ENCODE peak calls at places on chromosomes 12 and 14, in ten cellular contexts. E is cardiac muscle cell; K is A549; U is kidney tubule cell; H is WERI-Rb-1; T is HEK293T; M is GM03348; D is activated CD4-positive, alpha-beta T cell treated with anti-CD3 and anti-CD28 coated beads for 48 hours; O is GM20000; X is T-helper 2 cell. I is an unnamed sample.

GRCh38 chr14:75431827-75432226 is 4.0 kb downstream of the JDP2 start:
- DNase-seq in K (no peak), E (no peak), T (no peak), O (no peak), M (no peak), X (no peak), H (no peak), U (no peak), D (no peak), I (no peak)

GRCh38 chr12:126708492-126708896 is 1558.5 kb upstream of the TMEM132C start:
- DNase-seq in D (peak), X (no peak), K (no peak), U (no peak), T (no peak), H (no peak), E (peak), M (no peak), O (no peak), I (no peak)

GRCh38 chr12:17369556-17369955 is 720.4 kb downstream of the RERGL start:
- DNase-seq in O (no peak), X (no peak), H (no peak), T (no peak), M (no peak), E (no peak), U (no peak), K (no peak), D (no peak), I (no peak)

GRCh38 chr12:106317406-106318082 is 15.0 kb downstream of the TCP11L2 start:
- DNase-seq in M (no peak), E (no peak), O (no peak), H (no peak), K (no peak), X (no peak), D (no peak), T (no peak), U (no peak), I (no peak)

GRCh38 chr12:43273467-43273866 is 278.5 kb downstream of the ADAMTS20 start:
- DNase-seq in D (no peak), U (peak), X (no peak), K (no peak), O (no peak), H (no peak), E (no peak), M (no peak), T (no peak), I (no peak)

GRCh38 chr14:57961793-57962075 is 95.8 kb upstream of the SLC35F4 start:
- DNase-seq in K (no peak), M (no peak), E (no peak), X (no peak), D (no peak), T (no peak), H (no peak), U (no peak), O (no peak), I (no peak)

GRCh38 chr14:59438148-59438766 is 26.9 kb downstream of the GPR135 start:
- DNase-seq in K (no peak), M (peak), E (peak), U (peak), O (no peak), H (no peak), T (no peak), D (no peak), X (no peak), I (no peak)

GRCh38 chr12:104303538-104304151 is at the start of gene EID3:
- DNase-seq in K (peak), E (peak), U (peak), H (no peak), M (peak), O (peak), T (no peak), X (peak), D (peak), I (peak)

GRCh38 chr12:27703720-27704452 is 6.7 kb upstream of the MRPS35 start:
- DNase-seq in X (no peak), O (peak), U (peak), K (peak), T (peak), D (peak), E (peak), M (peak), H (peak), I (peak)

I was measured in activated effector memory CD4-positive, alpha-beta T cell treated with Interleukin-2 at 50 U/mL for 16 hours.